ENCODE peak calls at places on chromosome 5, in ten cellular contexts. Z is CD8-positive, alpha-beta T cell; K is PC-3; T is K562; U is left ventricle myocardium inferior; L is brain microvascular endothelial cell; W is AG04449; Q is mucosa of descending colon; P is cardiac muscle cell; G is A673. M is an unnamed sample.

GRCh38 chr5:56155085-56155484 is 78.0 kb downstream of the ANKRD55 start:
- DNase-seq in Z (peak), K (no peak), T (no peak), U (no peak), L (no peak), W (no peak), Q (no peak), P (peak), G (no peak), M (no peak)

GRCh38 chr5:154850255-154851062 is at the start of gene FAXDC2:
- DNase-seq in Z (no peak), K (no peak), T (peak), U (peak), L (peak), W (no peak), Q (no peak), P (peak), G (no peak), M (peak)

GRCh38 chr5:142017832-142018427 is 5.1 kb upstream of the GNPDA1 start:
- DNase-seq in Z (no peak), K (no peak), T (no peak), U (no peak), L (peak), W (no peak), Q (no peak), P (peak), G (no peak), M (no peak)

GRCh38 chr5:98714710-98715109 is 58.8 kb upstream of the RGMB start:
- DNase-seq in Z (no peak), K (no peak), T (no peak), U (no peak), L (no peak), W (no peak), Q (no peak), P (no peak), G (no peak), M (no peak)

GRCh38 chr5:124176692-124177091 is 569.7 kb downstream of the ZNF608 start:
- DNase-seq in Z (no peak), K (no peak), T (no peak), U (peak), L (no peak), W (no peak), Q (no peak), P (peak), G (peak), M (no peak)

GRCh38 chr5:172496671-172497371 is 42.5 kb upstream of the SH3PXD2B start:
- DNase-seq in Z (no peak), K (no peak), T (no peak), U (peak), L (peak), W (no peak), Q (no peak), P (peak), G (no peak), M (peak)

GRCh38 chr5:76622973-76623596 is at the start of gene F2RL2:
- DNase-seq in Z (no peak), K (peak), T (peak), U (no peak), L (peak), W (no peak), Q (no peak), P (peak), G (peak), M (no peak)

GRCh38 chr5:116521173-116521872 is 53.3 kb downstream of the SEMA6A start:
- DNase-seq in Z (no peak), K (no peak), T (no peak), U (peak), L (no peak), W (no peak), Q (no peak), P (no peak), G (peak), M (no peak)

GRCh38 chr5:169745441-169746146 is 108.5 kb downstream of the DOCK2 start:
- DNase-seq in Z (no peak), K (peak), T (peak), U (no peak), L (peak), W (peak), Q (no peak), P (peak), G (no peak), M (no peak)

GRCh38 chr5:33601881-33602280 is 161.1 kb downstream of the TARS1 start:
- DNase-seq in Z (no peak), K (no peak), T (no peak), U (no peak), L (no peak), W (no peak), Q (no peak), P (no peak), G (no peak), M (no peak)

GRCh38 chr5:31029925-31030324 is 163.6 kb upstream of the CDH6 start:
- DNase-seq in Z (no peak), K (no peak), T (peak), U (no peak), L (no peak), W (no peak), Q (no peak), P (no peak), G (peak), M (no peak)

GRCh38 chr5:76874088-76874581 is 24.3 kb downstream of the S100Z start:
- DNase-seq in Z (no peak), K (no peak), T (peak), U (no peak), L (no peak), W (no peak), Q (no peak), P (no peak), G (no peak), M (no peak)

GRCh38 chr5:95159603-95160002 is 125.3 kb downstream of the MCTP1 start:
- DNase-seq in Z (no peak), K (no peak), T (no peak), U (no peak), L (no peak), W (no peak), Q (no peak), P (no peak), G (no peak), M (no peak)

GRCh38 chr5:149439899-149440655 is 61.0 kb upstream of the IL17B start:
- DNase-seq in Z (no peak), K (peak), T (peak), U (no peak), L (no peak), W (no peak), Q (peak), P (no peak), G (peak), M (peak)

GRCh38 chr5:157184117-157184516 is 3.5 kb downstream of the ITK start:
- DNase-seq in Z (no peak), K (no peak), T (no peak), U (no peak), L (no peak), W (no peak), Q (no peak), P (no peak), G (no peak), M (no peak)

GRCh38 chr5:160507181-160507811 is 85.6 kb downstream of the PTTG1 start:
- DNase-seq in Z (no peak), K (peak), T (no peak), U (no peak), L (peak), W (peak), Q (no peak), P (peak), G (no peak), M (no peak)

GRCh38 chr5:111930407-111930806 is 173.4 kb upstream of the NREP start:
- DNase-seq in Z (no peak), K (no peak), T (no peak), U (no peak), L (no peak), W (no peak), Q (no peak), P (no peak), G (no peak), M (no peak)

GRCh38 chr5:30749971-30750370 is 443.5 kb upstream of the CDH6 start:
- DNase-seq in Z (no peak), K (peak), T (no peak), U (no peak), L (peak), W (no peak), Q (no peak), P (no peak), G (no peak), M (no peak)

GRCh38 chr5:115431116-115431515 is 113.5 kb downstream of the FEM1C start:
- DNase-seq in Z (no peak), K (no peak), T (no peak), U (no peak), L (no peak), W (no peak), Q (no peak), P (no peak), G (no peak), M (no peak)

GRCh38 chr5:82793808-82794419 is 283.3 kb downstream of the TMEM167A start:
- DNase-seq in Z (no peak), K (peak), T (peak), U (no peak), L (peak), W (no peak), Q (no peak), P (peak), G (peak), M (no peak)

GRCh38 chr5:170034231-170034630 is 53.9 kb upstream of the INSYN2B start:
- DNase-seq in Z (no peak), K (no peak), T (no peak), U (no peak), L (no peak), W (no peak), Q (no peak), P (no peak), G (no peak), M (no peak)

GRCh38 chr5:10704949-10705621 is 55.9 kb downstream of the DAP start:
- DNase-seq in Z (no peak), K (peak), T (peak), U (no peak), L (no peak), W (no peak), Q (no peak), P (peak), G (peak), M (no peak)

GRCh38 chr5:77937015-77937908 is 161.1 kb upstream of the TBCA start:
- DNase-seq in Z (no peak), K (no peak), T (no peak), U (no peak), L (no peak), W (no peak), Q (no peak), P (no peak), G (no peak), M (no peak)

GRCh38 chr5:91706785-91707520 is 323.8 kb upstream of the ARRDC3 start:
- DNase-seq in Z (no peak), K (no peak), T (no peak), U (no peak), L (peak), W (no peak), Q (no peak), P (no peak), G (no peak), M (no peak)

GRCh38 chr5:109922396-109922995 is 232.8 kb downstream of the MAN2A1 start:
- DNase-seq in Z (peak), K (no peak), T (no peak), U (no peak), L (no peak), W (no peak), Q (no peak), P (no peak), G (no peak), M (no peak)

GRCh38 chr5:76408104-76408644 is 5.1 kb downstream of the IQGAP2 start:
- DNase-seq in Z (no peak), K (no peak), T (no peak), U (no peak), L (no peak), W (no peak), Q (no peak), P (no peak), G (no peak), M (no peak)

GRCh38 chr5:139649082-139649991 is 1.2 kb downstream of the CXXC5 start:
- DNase-seq in Z (no peak), K (peak), T (peak), U (peak), L (no peak), W (no peak), Q (peak), P (no peak), G (peak), M (no peak)

GRCh38 chr5:95923918-95924559 is 37.6 kb downstream of the ELL2 start:
- DNase-seq in Z (no peak), K (no peak), T (peak), U (no peak), L (no peak), W (no peak), Q (no peak), P (no peak), G (no peak), M (no peak)

GRCh38 chr5:6745706-6746217 is 32.5 kb downstream of the TENT4A start:
- DNase-seq in Z (no peak), K (peak), T (peak), U (no peak), L (peak), W (no peak), Q (no peak), P (peak), G (peak), M (peak)

GRCh38 chr5:61919920-61920319 is 386.1 kb upstream of the KIF2A start:
- DNase-seq in Z (no peak), K (peak), T (no peak), U (no peak), L (no peak), W (no peak), Q (no peak), P (no peak), G (no peak), M (peak)

GRCh38 chr5:80109549-80110478 is 74.7 kb downstream of the THBS4 start:
- DNase-seq in Z (no peak), K (no peak), T (no peak), U (peak), L (no peak), W (no peak), Q (no peak), P (no peak), G (no peak), M (no peak)

GRCh38 chr5:82274343-82275266 is 3.5 kb downstream of the RPS23 start:
- DNase-seq in Z (no peak), K (no peak), T (peak), U (no peak), L (no peak), W (no peak), Q (no peak), P (peak), G (no peak), M (no peak)

GRCh38 chr5:33690736-33691135 is 201.1 kb downstream of the ADAMTS12 start:
- DNase-seq in Z (no peak), K (peak), T (no peak), U (no peak), L (peak), W (peak), Q (no peak), P (peak), G (no peak), M (no peak)

GRCh38 chr5:102863764-102864560 is 108.9 kb downstream of the PAM start:
- DNase-seq in Z (no peak), K (no peak), T (no peak), U (no peak), L (no peak), W (no peak), Q (no peak), P (no peak), G (no peak), M (no peak)

GRCh38 chr5:102866315-102866693 is 111.2 kb downstream of the PAM start:
- DNase-seq in Z (no peak), K (peak), T (no peak), U (no peak), L (no peak), W (no peak), Q (no peak), P (no peak), G (peak), M (no peak)

GRCh38 chr5:102865171-102865509 is 110.0 kb downstream of the PAM start:
- DNase-seq in Z (no peak), K (no peak), T (no peak), U (no peak), L (peak), W (no peak), Q (no peak), P (peak), G (no peak), M (no peak)

GRCh38 chr5:102867999-102868662 is 113.0 kb downstream of the PAM start:
- DNase-seq in Z (no peak), K (no peak), T (no peak), U (no peak), L (peak), W (no peak), Q (no peak), P (peak), G (no peak), M (no peak)

DNA sequence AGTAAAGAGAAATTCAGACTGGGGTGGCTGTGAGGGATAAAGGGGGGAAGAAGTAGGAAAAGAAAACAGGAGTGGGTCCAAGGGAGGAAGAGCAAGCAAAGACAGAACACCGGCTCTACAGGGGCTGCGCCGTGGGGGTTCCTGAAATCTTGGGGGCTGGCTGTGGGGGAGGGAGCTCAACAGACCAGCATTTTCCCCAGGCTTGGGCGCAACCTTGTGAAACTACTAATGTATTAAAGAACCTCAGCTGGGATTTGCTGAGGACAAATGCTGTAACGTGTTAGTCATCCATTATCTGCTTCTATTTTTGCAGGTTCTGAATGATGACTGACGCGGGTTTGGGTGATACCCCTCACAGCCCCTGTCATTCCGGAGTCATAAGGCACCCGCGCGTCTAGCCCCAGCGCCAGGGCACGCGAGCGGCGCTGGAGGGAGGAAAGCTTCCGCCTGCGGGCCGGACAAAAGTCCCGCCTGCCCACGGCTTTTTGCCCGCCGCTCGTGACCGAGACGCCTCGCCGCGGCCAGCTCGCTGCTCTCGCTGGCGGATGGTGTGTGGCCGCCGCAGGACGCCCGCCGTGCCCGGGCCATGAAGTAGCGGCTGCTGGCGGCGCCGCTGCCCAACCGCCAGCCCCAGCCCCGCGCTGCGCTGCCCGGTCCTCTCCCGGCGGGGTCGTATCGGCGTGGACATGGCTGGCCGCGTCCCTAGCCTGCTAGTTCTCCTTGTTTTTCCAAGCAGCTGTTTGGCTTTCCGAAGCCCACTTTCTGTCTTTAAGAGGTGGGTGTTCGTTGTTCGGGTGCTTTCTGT is 110.6 kb downstream of the PAM start:
- DNase-seq in Z (peak), K (peak), T (peak), U (peak), L (peak), W (peak), Q (peak), P (peak), G (peak), M (peak)
- TF ChIP-seq CTCF in Z (no peak), K (no peak), T (no peak), U (no peak), L (no peak), W (no peak), Q (no peak), P (no peak), G (no peak), M (no peak)

GRCh38 chr5:35228304-35228703 is 2.0 kb downstream of the PRLR start:
- DNase-seq in Z (no peak), K (no peak), T (no peak), U (no peak), L (no peak), W (no peak), Q (no peak), P (no peak), G (no peak), M (no peak)

GRCh38 chr5:35233121-35233520 is 2.8 kb upstream of the PRLR start:
- DNase-seq in Z (no peak), K (no peak), T (no peak), U (no peak), L (no peak), W (no peak), Q (no peak), P (no peak), G (no peak), M (no peak)

GRCh38 chr5:35230043-35230611 is at the start of gene PRLR:
- DNase-seq in Z (no peak), K (peak), T (no peak), U (peak), L (peak), W (no peak), Q (peak), P (peak), G (peak), M (peak)

GRCh38 chr5:35232124-35232523 is 1.8 kb upstream of the PRLR start:
- DNase-seq in Z (no peak), K (no peak), T (no peak), U (no peak), L (no peak), W (no peak), Q (no peak), P (no peak), G (no peak), M (no peak)

GRCh38 chr5:35229076-35230042 is 928 bp downstream of the PRLR start:
- DNase-seq in Z (no peak), K (peak), T (no peak), U (no peak), L (no peak), W (no peak), Q (peak), P (no peak), G (no peak), M (peak)
- TF ChIP-seq CTCF in Z (no peak), K (peak), T (no peak), U (no peak), L (peak), W (no peak), Q (no peak), P (no peak), G (no peak), M (no peak)

GRCh38 chr5:180799902-180800801 is 2.5 kb downstream of the MGAT1 start:
- DNase-seq in Z (no peak), K (peak), T (no peak), U (no peak), L (peak), W (no peak), Q (no peak), P (peak), G (no peak), M (no peak)
- TF ChIP-seq CTCF in Z (no peak), K (peak), T (peak), U (no peak), L (peak), W (peak), Q (no peak), P (peak), G (no peak), M (no peak)

GRCh38 chr5:134561871-134562296 is 36.4 kb downstream of the JADE2 start:
- DNase-seq in Z (no peak), K (peak), T (peak), U (peak), L (peak), W (no peak), Q (no peak), P (peak), G (peak), M (no peak)
- TF ChIP-seq CTCF in Z (no peak), K (peak), T (peak), U (peak), L (peak), W (peak), Q (no peak), P (peak), G (peak), M (no peak)

DNA sequence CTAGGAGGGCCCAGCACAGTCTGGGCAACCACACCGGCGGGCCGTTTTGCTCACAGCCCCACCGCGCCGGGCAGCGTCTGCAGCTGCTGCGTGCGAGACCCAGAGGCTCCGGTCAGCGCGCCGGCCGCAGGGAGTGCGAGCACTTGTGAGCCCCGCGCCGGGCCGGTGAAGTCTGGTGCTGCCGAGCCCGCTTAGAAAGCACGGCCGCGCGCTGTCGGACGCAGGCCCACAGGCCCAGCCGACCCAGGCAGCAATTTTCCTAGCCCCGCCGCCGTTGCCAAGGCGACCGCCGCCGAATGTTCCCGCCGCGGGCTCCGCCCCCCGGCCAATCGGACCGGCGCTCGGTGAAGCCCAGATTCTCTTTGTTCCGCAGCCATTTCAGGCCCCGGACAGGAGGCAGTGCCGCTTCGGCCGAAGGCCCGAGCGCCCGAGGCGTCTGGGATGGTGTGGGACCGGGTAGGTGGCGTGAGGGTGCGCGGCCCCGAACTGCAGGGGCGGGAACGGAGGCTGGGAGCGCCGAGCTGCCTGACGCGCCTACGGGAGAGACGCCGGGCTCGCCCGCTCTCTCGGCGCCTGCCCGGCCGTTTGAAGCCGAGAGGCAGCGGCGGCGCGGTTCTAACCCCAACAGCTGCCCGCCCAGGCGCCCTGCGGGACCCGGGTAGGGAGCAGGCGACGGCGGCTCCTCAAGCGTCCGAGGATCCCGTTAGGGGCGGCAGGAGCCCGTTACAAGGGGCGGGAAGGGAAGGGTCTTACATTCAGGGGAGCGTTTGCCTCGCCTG is at the start of gene TNPO1:
- DNase-seq in Z (peak), K (peak), T (peak), U (peak), L (peak), W (peak), Q (peak), P (peak), G (peak), M (peak)
- TF ChIP-seq CTCF in Z (no peak), K (no peak), T (no peak), U (no peak), L (no peak), W (no peak), Q (no peak), P (no peak), G (no peak), M (no peak)

M was measured in prostate gland.